ENCODE peak calls at places on chromosomes 4 and X, in four cellular contexts. B, X, K and F are unnamed samples.

GRCh38 chr4:1244081-1244977 is 4.6 kb downstream of the CTBP1 start:
- DNase-seq in B (no peak), X (no peak), K (peak; percentile 47), F (no peak)

GRCh38 chr4:2352729-2353221 is 65.7 kb downstream of the ZFYVE28 start:
- DNase-seq in X (no peak), B (no peak), K (peak; percentile 19), F (no peak)

GRCh38 chrX:110924871-110925270 is 129.3 kb upstream of the CHRDL1 start:
- DNase-seq in X (no peak), K (no peak), B (no peak), F (no peak)

GRCh38 chrX:69630147-69630546 is 14.2 kb downstream of the EDA start:
- DNase-seq in B (no peak), X (no peak), K (no peak), F (no peak)

GRCh38 chr4:169202143-169202699 is 68.5 kb downstream of the SH3RF1 start:
- DNase-seq in X (no peak), K (no peak), B (no peak), F (no peak)

GRCh38 chr4:103197765-103198110 is 405 bp downstream of the CENPE start:
- DNase-seq in X (no peak), B (no peak), K (no peak), F (no peak)

GRCh38 chrX:8345473-8345872 is 119.2 kb upstream of the VCX3B start:
- DNase-seq in B (no peak), X (no peak), K (no peak), F (peak; percentile 57)

GRCh38 chr4:13093170-13093569 is 391.0 kb downstream of the RAB28 start:
- DNase-seq in B (no peak), X (no peak), K (no peak), F (no peak)

GRCh38 chr4:156312261-156312847 is 358.7 kb upstream of the CTSO start:
- DNase-seq in X (no peak), K (no peak), B (no peak), F (peak; percentile 28)

GRCh38 chr4:88033309-88033708 is 25.9 kb downstream of the PKD2 start:
- DNase-seq in K (no peak), B (no peak), X (peak; percentile 39), F (no peak)

GRCh38 chr4:77076889-77077635 is 1.3 kb upstream of the CCNI start:
- DNase-seq in B (no peak), K (no peak), X (no peak), F (no peak)

GRCh38 chrX:100687128-100687527 is 43.1 kb downstream of the SRPX2 start:
- DNase-seq in B (no peak), K (no peak), X (no peak), F (no peak)

GRCh38 chr4:16225139-16225538 is 1.1 kb downstream of the TAPT1 start:
- DNase-seq in K (no peak), X (no peak), B (no peak), F (peak; percentile 17)

GRCh38 chr4:38904090-38904666 is 36.6 kb downstream of the FAM114A1 start:
- DNase-seq in B (no peak), K (no peak), X (no peak), F (no peak)

GRCh38 chr4:1651609-1652008 is 32.5 kb downstream of the FAM53A start:
- DNase-seq in B (no peak), X (no peak), K (no peak), F (no peak)

GRCh38 chr4:2914220-2915126 is 48.7 kb downstream of the NOP14 start:
- DNase-seq in X (no peak), K (no peak), B (no peak), F (no peak)

GRCh38 chr4:2361366-2362285 is 56.8 kb downstream of the ZFYVE28 start:
- DNase-seq in X (no peak), B (no peak), K (peak; percentile 39), F (no peak)

GRCh38 chrX:40097492-40098263 is at the start of gene BCOR:
- DNase-seq in K (peak; percentile 73), X (no peak), B (no peak), F (no peak)

GRCh38 chr4:145098675-145099037 is 545 bp downstream of the ABCE1 start:
- DNase-seq in X (no peak), B (no peak), K (no peak), F (peak; percentile 34)

GRCh38 chrX:31572396-31572795 is 500.6 kb upstream of the FTHL17 start:
- DNase-seq in K (no peak), X (no peak), B (no peak), F (no peak)

GRCh38 chrX:78104447-78105176 is 564 bp downstream of the PGK1 start:
- DNase-seq in B (no peak), X (no peak), K (no peak), F (peak; percentile 26)

GRCh38 chr4:39905656-39906055 is 72.1 kb downstream of the PDS5A start:
- DNase-seq in B (no peak), K (no peak), X (no peak), F (no peak)